ENCODE peak calls at places on chromosomes 2 and 18, in nine cellular contexts. B is iris pigment epithelial cell; G is uterus; K is right lobe of liver; N is G401; Y is cardiac fibroblast; L is brain microvascular endothelial cell; P is right cardiac atrium; Q is stimulated activated CD4-positive, alpha-beta T cell treated with anti-CD3 and anti-CD28 coated beads, Interleukin-15, amount 100 ng/mL, for 1 hour. O is an unnamed sample.

GRCh38 chr2:20496942-20497341 is 50.1 kb downstream of the RHOB start:
- DNase-seq in N (no peak), Q (no peak), Y (no peak), G (no peak), L (no peak), B (no peak), P (no peak), K (no peak), O (no peak)

GRCh38 chr2:128514555-128514955 is 195.9 kb upstream of the HS6ST1 start:
- DNase-seq in K (no peak), B (no peak), Q (no peak), N (no peak), L (no peak), G (no peak), P (no peak), Y (no peak), O (no peak)

GRCh38 chr2:149420053-149420963 is 89.9 kb downstream of the LYPD6 start:
- DNase-seq in Q (no peak), G (no peak), L (no peak), N (no peak), B (no peak), K (no peak), Y (no peak), P (no peak), O (peak; percentile 51)

GRCh38 chr18:33556846-33557245 is 21.2 kb upstream of the ASXL3 start:
- DNase-seq in Y (no peak), N (no peak), G (no peak), Q (no peak), B (no peak), P (no peak), K (no peak), L (no peak), O (no peak)

GRCh38 chr2:160252278-160252887 is 52.3 kb upstream of the ITGB6 start:
- DNase-seq in G (no peak), P (no peak), B (no peak), Y (peak; percentile 72), N (peak; percentile 29), Q (no peak), L (no peak), K (no peak), O (no peak)

GRCh38 chr2:216216951-216217903 is 108.1 kb downstream of the XRCC5 start:
- DNase-seq in N (no peak), Q (no peak), B (peak; percentile 60), Y (peak; percentile 70), G (no peak), P (no peak), K (no peak), L (peak; percentile 59), O (no peak)

GRCh38 chr2:132607407-132607806 is 62.6 kb downstream of the LYPD1 start:
- DNase-seq in P (no peak), G (no peak), Q (no peak), Y (no peak), L (no peak), N (no peak), K (no peak), B (no peak), O (no peak)

GRCh38 chr18:40867452-40867851 is 1087.6 kb upstream of the PIK3C3 start:
- DNase-seq in B (peak; percentile 93), G (no peak), N (no peak), K (no peak), P (no peak), Y (peak; percentile 95), Q (no peak), L (peak; percentile 73), O (no peak)

GRCh38 chr2:144518744-144519596 is 949 bp downstream of the ZEB2 start:
- DNase-seq in G (no peak), B (no peak), P (no peak), K (no peak), L (no peak), Y (peak; percentile 36), N (no peak), Q (no peak), O (no peak)

GRCh38 chr2:218860950-218861381 is 1.4 kb downstream of the WNT6 start:
- DNase-seq in P (peak; percentile 68), L (no peak), G (peak; percentile 79), Y (peak; percentile 15), K (no peak), B (peak; percentile 26), Q (no peak), N (peak; percentile 38), O (peak; percentile 79)

GRCh38 chr2:20882466-20883170 is 59.7 kb upstream of the LDAH start:
- DNase-seq in L (no peak), Q (no peak), G (no peak), P (no peak), Y (no peak), K (no peak), B (no peak), N (no peak), O (no peak)

GRCh38 chr2:201271917-201272316 is 11.6 kb downstream of the CASP8 start:
- DNase-seq in P (no peak), Y (no peak), G (no peak), K (no peak), N (no peak), L (no peak), Q (no peak), B (no peak), O (no peak)